ENCODE peak calls at places on chromosome 1, in five cellular contexts. X is posterior cingulate gyrus, T is AG10803, H is HFF-Myc, L is NCI-H345. G is an unnamed sample.

GRCh38 chr1:34923490-34923889 is 6.0 kb downstream of the DLGAP3 start:
- DNase-seq in X (no peak), T (no peak), H (no peak), L (no peak), G (no peak)

GRCh38 chr1:33348676-33349080 is 27.8 kb upstream of the A3GALT2 start:
- DNase-seq in X (no peak), T (peak), H (no peak), L (no peak), G (no peak)

GRCh38 chr1:76868154-76868882 is 1.0 kb downstream of the ST6GALNAC5 start:
- DNase-seq in X (peak), T (peak), H (no peak), L (no peak), G (no peak)

GRCh38 chr1:203049077-203049476 is 22.8 kb downstream of the PPFIA4 start:
- DNase-seq in X (no peak), T (no peak), H (no peak), L (no peak), G (no peak)

GRCh38 chr1:48203287-48203900 is 19.1 kb upstream of the SLC5A9 start:
- DNase-seq in X (no peak), T (no peak), H (peak), L (peak), G (no peak)

GRCh38 chr1:143691400-143691891 is 280.3 kb downstream of the FAM72C start:
- DNase-seq in X (no peak), T (peak), H (no peak), L (no peak), G (no peak)

GRCh38 chr1:181987334-181987870 is 74.1 kb downstream of the ZNF648 start:
- DNase-seq in X (no peak), T (no peak), H (no peak), L (no peak), G (no peak)

GRCh38 chr1:29671446-29671845 is 435.1 kb downstream of the PTPRU start:
- DNase-seq in X (no peak), T (no peak), H (no peak), L (no peak), G (peak)

GRCh38 chr1:228338521-228339051 is 68.0 kb downstream of the TRIM11 start:
- DNase-seq in X (peak), T (no peak), H (no peak), L (no peak), G (no peak)

GRCh38 chr1:61087574-61087973 is 5.2 kb downstream of the NFIA start:
- DNase-seq in X (no peak), T (no peak), H (no peak), L (no peak), G (no peak)

GRCh38 chr1:100722211-100722610 is 2.7 kb downstream of the VCAM1 start:
- DNase-seq in X (no peak), T (peak), H (no peak), L (no peak), G (no peak)

GRCh38 chr1:145936247-145936646 is 9.0 kb upstream of the RBM8A start:
- DNase-seq in X (no peak), T (peak), H (no peak), L (no peak), G (no peak)

GRCh38 chr1:202852163-202852904 is 36.6 kb downstream of the RABIF start:
- DNase-seq in X (no peak), T (peak), H (peak), L (no peak), G (no peak)

GRCh38 chr1:110426854-110427253 is 19.4 kb upstream of the LAMTOR5 start:
- DNase-seq in X (no peak), T (no peak), H (no peak), L (no peak), G (no peak)

GRCh38 chr1:178438432-178438831 is 58.3 kb downstream of the CLEC20A start:
- DNase-seq in X (no peak), T (peak), H (no peak), L (no peak), G (no peak)

GRCh38 chr1:39076127-39076798 is 50.1 kb downstream of the NDUFS5 start:
- DNase-seq in X (peak), T (peak), H (no peak), L (no peak), G (no peak)

GRCh38 chr1:26351591-26352337 is 2.2 kb downstream of the CRYBG2 start:
- DNase-seq in X (no peak), T (peak), H (no peak), L (no peak), G (no peak)

GRCh38 chr1:53393325-53393792 is 65.5 kb upstream of the LRP8 start:
- DNase-seq in X (peak), T (peak), H (peak), L (peak), G (peak)

GRCh38 chr1:231958448-231958847 is 331.9 kb downstream of the DISC1 start:
- DNase-seq in X (no peak), T (peak), H (no peak), L (no peak), G (no peak)

GRCh38 chr1:198007687-198008627 is 90.8 kb downstream of the LHX9 start:
- DNase-seq in X (no peak), T (no peak), H (no peak), L (no peak), G (no peak)

GRCh38 chr1:2344744-2345296 is 46.5 kb downstream of the MORN1 start:
- DNase-seq in X (no peak), T (no peak), H (no peak), L (no peak), G (no peak)

GRCh38 chr1:117820694-117821381 is 108.6 kb downstream of the GDAP2 start:
- DNase-seq in X (no peak), T (peak), H (peak), L (no peak), G (no peak)

GRCh38 chr1:110356379-110356778 is 17.2 kb downstream of the RBM15 start:
- DNase-seq in X (no peak), T (no peak), H (no peak), L (no peak), G (no peak)

GRCh38 chr1:223486366-223486765 is 93.2 kb downstream of the CCDC185 start:
- DNase-seq in X (no peak), T (no peak), H (no peak), L (peak), G (no peak)

GRCh38 chr1:218874313-218874712 is 299.4 kb upstream of the LYPLAL1 start:
- DNase-seq in X (no peak), T (peak), H (no peak), L (no peak), G (no peak)

GRCh38 chr1:64536217-64536835 is 66.4 kb downstream of the CACHD1 start:
- DNase-seq in X (no peak), T (peak), H (no peak), L (peak), G (no peak)

GRCh38 chr1:13814131-13814530 is 114.1 kb downstream of the PRDM2 start:
- DNase-seq in X (no peak), T (no peak), H (no peak), L (no peak), G (no peak)

GRCh38 chr1:184002071-184002470 is 35.5 kb downstream of the COLGALT2 start:
- DNase-seq in X (peak), T (peak), H (peak), L (no peak), G (no peak)

GRCh38 chr1:201702936-201703335 is 126.0 kb upstream of the IPO9 start:
- DNase-seq in X (no peak), T (peak), H (peak), L (peak), G (no peak)

GRCh38 chr1:110620250-110620615 is 14.1 kb upstream of the KCNA2 start:
- DNase-seq in X (no peak), T (no peak), H (no peak), L (peak), G (no peak)

GRCh38 chr1:234592240-234592639 is 17.7 kb downstream of the IRF2BP2 start:
- DNase-seq in X (no peak), T (no peak), H (no peak), L (no peak), G (no peak)

GRCh38 chr1:10733967-10734366 is 62.5 kb downstream of the CASZ1 start:
- DNase-seq in X (no peak), T (no peak), H (no peak), L (peak), G (no peak)

GRCh38 chr1:210786546-210786945 is 347.4 kb downstream of the KCNH1 start:
- DNase-seq in X (no peak), T (no peak), H (no peak), L (no peak), G (no peak)

GRCh38 chr1:24289937-24290595 is 29.1 kb upstream of the GRHL3 start:
- DNase-seq in X (peak), T (peak), H (peak), L (peak), G (no peak)

GRCh38 chr1:161081519-161081918 is 7.8 kb downstream of the NECTIN4 start:
- DNase-seq in X (no peak), T (no peak), H (no peak), L (no peak), G (no peak)

G was measured in stimulated activated effector memory CD8-positive, alpha-beta T cell treated with anti-CD3 and anti-CD28 coated beads, Interleukin-12 subunit alpha, Interleukin-12 subunit beta, amount 100 ng/mL, for 72 hours.